ENCODE peak calls at places on chromosomes 12 and 14, in five cellular contexts. R, Q, K, B and O are unnamed samples.

GRCh38 chr12:59084758-59085383 is 164.6 kb upstream of the LRIG3 start:
- DNase-seq in R (no peak), K (peak), B (peak), Q (no peak), O (no peak)

GRCh38 chr12:67920432-67920831 is 68.8 kb upstream of the IFNG-AS1 start:
- DNase-seq in B (no peak), Q (no peak), R (no peak), K (no peak), O (no peak)

GRCh38 chr12:25988505-25988904 is 30.0 kb downstream of the RASSF8 start:
- DNase-seq in B (no peak), Q (no peak), K (no peak), R (no peak), O (no peak)

GRCh38 chr14:74019743-74020142 is 594 bp downstream of the BBOF1 start:
- DNase-seq in K (peak), R (no peak), Q (no peak), B (no peak), O (no peak)

GRCh38 chr12:65668981-65669695 is 155.1 kb upstream of the HMGA2 start:
- DNase-seq in R (no peak), B (no peak), Q (no peak), K (no peak), O (no peak)

GRCh38 chr12:51972424-51972812 is 20.9 kb downstream of the ACVR1B start:
- DNase-seq in K (no peak), R (no peak), Q (no peak), B (no peak), O (no peak)

GRCh38 chr14:99035268-99035667 is 236.7 kb downstream of the BCL11B start:
- DNase-seq in K (no peak), B (peak), Q (no peak), R (no peak), O (no peak)

GRCh38 chr12:34163443-34163842 is 141.1 kb downstream of the ALG10 start:
- DNase-seq in Q (no peak), B (no peak), R (no peak), K (no peak), O (no peak)

GRCh38 chr12:29743801-29744200 is 39.9 kb downstream of the TMTC1 start:
- DNase-seq in R (no peak), Q (no peak), K (no peak), B (peak), O (peak)

GRCh38 chr12:18810537-18811253 is 72.8 kb downstream of the CAPZA3 start:
- DNase-seq in R (no peak), B (no peak), K (no peak), Q (no peak), O (peak)

GRCh38 chr14:90677484-90678045 is 138.7 kb downstream of the TTC7B start:
- DNase-seq in B (no peak), R (no peak), K (no peak), Q (no peak), O (no peak)

GRCh38 chr12:54217774-54218221 is 29.0 kb upstream of the SMUG1 start:
- DNase-seq in K (no peak), Q (peak), B (no peak), R (peak), O (no peak)

GRCh38 chr12:99054601-99055128 is 409.6 kb downstream of the APAF1 start:
- DNase-seq in Q (no peak), B (no peak), K (no peak), R (no peak), O (no peak)

GRCh38 chr12:112950701-112951100 is 12.4 kb downstream of the OAS3 start:
- DNase-seq in B (no peak), R (no peak), K (no peak), Q (no peak), O (peak)

GRCh38 chr12:113056631-113057488 is at the start of gene DTX1:
- DNase-seq in K (no peak), R (no peak), Q (no peak), B (no peak), O (no peak)

GRCh38 chr14:61280526-61281185 is 482 bp downstream of the TMEM30B start:
- DNase-seq in B (peak), Q (no peak), R (peak), K (peak), O (peak)

GRCh38 chr14:85907536-85907935 is 377.6 kb downstream of the FLRT2 start:
- DNase-seq in K (no peak), R (no peak), B (no peak), Q (no peak), O (no peak)

GRCh38 chr14:105859717-105860614 is 333.6 kb downstream of the TMEM121 start:
- DNase-seq in Q (peak), R (peak), B (no peak), K (peak), O (peak)

GRCh38 chr14:61663312-61663974 is 31.9 kb upstream of the HIF1A start:
- DNase-seq in B (no peak), Q (peak), R (no peak), K (no peak), O (no peak)

GRCh38 chr12:54526800-54527630 is 22.4 kb upstream of the PDE1B start:
- DNase-seq in K (no peak), Q (peak), B (peak), R (peak), O (peak)

GRCh38 chr12:52050116-52050770 is 999 bp upstream of the NR4A1 start:
- DNase-seq in B (no peak), R (no peak), Q (peak), K (no peak), O (no peak)

GRCh38 chr12:24396266-24396665 is 446.8 kb upstream of the SOX5 start:
- DNase-seq in R (no peak), B (no peak), Q (no peak), K (no peak), O (no peak)

GRCh38 chr12:84994436-84994835 is 41.6 kb downstream of the TSPAN19 start:
- DNase-seq in K (no peak), R (no peak), B (no peak), Q (peak), O (no peak)

GRCh38 chr12:32457251-32458025 is 58.1 kb downstream of the FGD4 start:
- DNase-seq in B (no peak), Q (peak), R (no peak), K (no peak), O (no peak)

GRCh38 chr12:75979181-75979580 is 52.4 kb downstream of the PHLDA1 start:
- DNase-seq in R (no peak), Q (no peak), K (no peak), B (no peak), O (no peak)

GRCh38 chr14:96811985-96812667 is 14.9 kb downstream of the VRK1 start:
- DNase-seq in B (no peak), K (no peak), R (no peak), Q (no peak), O (no peak)

GRCh38 chr12:108479364-108480070 is 35.6 kb upstream of the FICD start:
- DNase-seq in B (no peak), K (no peak), Q (no peak), R (no peak), O (no peak)

GRCh38 chr14:32473476-32473875 is 144.4 kb downstream of the AKAP6 start:
- DNase-seq in R (no peak), Q (no peak), B (peak), K (peak), O (no peak)

GRCh38 chr12:30898846-30899245 is 27.7 kb upstream of the TSPAN11 start:
- DNase-seq in R (no peak), B (no peak), K (no peak), Q (no peak), O (no peak)

GRCh38 chr12:89504560-89505346 is 19.8 kb downstream of the GALNT4 start:
- DNase-seq in R (no peak), K (no peak), Q (no peak), B (no peak), O (no peak)

GRCh38 chr12:40980346-40981005 is 207.6 kb upstream of the PDZRN4 start:
- DNase-seq in Q (no peak), R (no peak), K (no peak), B (no peak), O (no peak)

GRCh38 chr12:81329088-81329487 is 251.2 kb downstream of the ACSS3 start:
- DNase-seq in Q (peak), R (no peak), B (no peak), K (no peak), O (peak)

GRCh38 chr12:47068539-47068938 is 10.9 kb upstream of the PCED1B start:
- DNase-seq in R (no peak), K (no peak), B (no peak), Q (no peak), O (no peak)

DNA sequence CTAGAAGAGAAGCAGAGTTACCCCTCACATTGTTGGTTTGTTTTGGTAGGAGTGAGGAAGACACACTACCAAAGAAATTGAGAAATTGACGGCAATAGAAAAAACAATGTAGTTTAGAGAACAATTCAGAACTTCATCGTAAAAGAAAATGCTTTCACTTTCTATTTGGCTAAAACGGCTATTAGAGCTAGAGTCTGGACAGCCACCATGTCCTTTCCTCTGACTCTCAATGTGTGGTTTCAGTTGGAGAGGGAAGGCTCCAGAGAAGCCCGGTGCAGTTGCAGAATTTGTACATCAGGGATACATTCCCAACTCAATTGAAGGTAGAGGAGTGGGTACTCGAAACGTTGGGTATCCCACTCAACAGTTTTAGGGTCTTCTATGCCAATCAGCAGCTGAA is 535.3 kb downstream of the GALC start:
- DNase-seq in K (no peak), R (no peak), Q (no peak), B (no peak), O (no peak)
- H3K4me3 ChIP-seq in K (peak), R (no peak), Q (no peak), B (no peak), O (no peak)

GRCh38 chr12:121537814-121538698 is 42.8 kb downstream of the KDM2B start:
- DNase-seq in R (peak), Q (peak), B (no peak), K (no peak), O (peak)

GRCh38 chr12:121536929-121537813 is 43.7 kb downstream of the KDM2B start:
- DNase-seq in K (peak), R (peak), B (peak), Q (peak), O (peak)

GRCh38 chr12:121536058-121536928 is 44.5 kb downstream of the KDM2B start:
- DNase-seq in K (peak), B (peak), Q (peak), R (peak), O (peak)

GRCh38 chr12:121539908-121540307 is 40.9 kb downstream of the KDM2B start:
- DNase-seq in Q (no peak), K (no peak), R (no peak), B (no peak), O (no peak)

GRCh38 chr12:121538699-121539061 is 42.1 kb downstream of the KDM2B start:
- DNase-seq in Q (peak), R (no peak), B (no peak), K (no peak), O (no peak)
- H3K4me3 ChIP-seq in Q (peak), R (no peak), B (peak), K (no peak), O (peak)

GRCh38 chr12:124078800-124079199 is 105.8 kb downstream of the ZNF664 start:
- DNase-seq in R (no peak), K (no peak), Q (no peak), B (no peak), O (no peak)
- H3K4me3 ChIP-seq in R (no peak), K (no peak), Q (no peak), B (no peak), O (no peak)

GRCh38 chr12:2284321-2284813 is 231.6 kb downstream of the CACNA1C start:
- DNase-seq in Q (no peak), R (no peak), K (no peak), B (no peak), O (no peak)

GRCh38 chr12:2285462-2285861 is 232.7 kb downstream of the CACNA1C start:
- DNase-seq in R (peak), Q (no peak), B (no peak), K (no peak), O (no peak)

GRCh38 chr12:2283480-2283879 is 230.7 kb downstream of the CACNA1C start:
- DNase-seq in R (no peak), Q (no peak), K (no peak), B (no peak), O (no peak)

GRCh38 chr12:2284857-2285256 is 232.1 kb downstream of the CACNA1C start:
- DNase-seq in Q (peak), B (peak), R (peak), K (peak), O (peak)

DNA sequence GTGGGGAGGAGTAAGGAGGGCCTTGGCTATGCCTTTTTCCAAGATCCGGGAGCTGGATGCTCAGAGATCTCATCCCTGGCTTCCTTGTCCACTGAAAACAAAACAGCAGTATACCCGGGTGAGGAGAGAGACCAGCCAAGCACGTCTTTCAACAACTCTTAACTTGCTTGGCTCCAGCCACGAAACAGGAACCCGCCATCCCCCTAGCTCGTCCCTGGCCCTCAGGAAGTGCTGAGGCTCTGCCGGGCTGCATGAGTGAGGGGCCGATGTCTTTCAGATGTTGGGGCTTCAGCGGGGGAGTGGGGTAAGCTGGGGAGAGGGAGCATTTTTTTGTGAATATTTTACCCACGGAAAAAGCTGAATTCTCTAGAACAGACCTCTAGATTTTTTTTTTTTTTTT is 231.1 kb downstream of the CACNA1C start:
- DNase-seq in K (peak), Q (no peak), R (no peak), B (no peak), O (no peak)
- H3K4me3 ChIP-seq in K (no peak), Q (no peak), R (no peak), B (no peak), O (no peak)

GRCh38 chr14:50871914-50872732 is at the start of gene ABHD12B:
- DNase-seq in B (no peak), Q (no peak), K (no peak), R (no peak), O (peak)
- H3K4me3 ChIP-seq in B (no peak), Q (no peak), K (no peak), R (peak), O (no peak)

GRCh38 chr12:93678779-93679178 is 1.6 kb downstream of the CRADD start:
- DNase-seq in R (no peak), B (no peak), K (no peak), Q (no peak), O (no peak)
- H3K4me3 ChIP-seq in R (no peak), B (no peak), K (no peak), Q (peak), O (no peak)

GRCh38 chr14:59363545-59364226 is 101.5 kb downstream of the GPR135 start:
- DNase-seq in Q (no peak), R (no peak), B (no peak), K (no peak), O (no peak)
- H3K4me3 ChIP-seq in Q (no peak), R (no peak), B (no peak), K (no peak), O (no peak)

GRCh38 chr12:7061138-7061537 is 620 bp downstream of the C1S start:
- DNase-seq in Q (no peak), K (no peak), B (no peak), R (no peak), O (no peak)

GRCh38 chr12:7060353-7060954 is at the start of gene C1S:
- DNase-seq in B (peak), R (peak), K (peak), Q (no peak), O (peak)

GRCh38 chr12:7058850-7059249 is 1.7 kb upstream of the C1S start:
- DNase-seq in R (no peak), K (no peak), B (no peak), Q (no peak), O (no peak)

GRCh38 chr12:7059780-7060179 is 738 bp upstream of the C1S start:
- DNase-seq in K (no peak), R (no peak), B (no peak), Q (no peak), O (no peak)

GRCh38 chr12:7061596-7061995 is 1.1 kb downstream of the C1S start:
- DNase-seq in R (no peak), B (no peak), K (no peak), Q (no peak), O (no peak)
- H3K4me3 ChIP-seq in R (no peak), B (no peak), K (no peak), Q (no peak), O (no peak)